ENCODE peak calls at places on chromosomes 12 and 14, in ten cellular contexts. F is tibial artery, H is colonic mucosa, G is uterus, D is foreskin fibroblast, J is cardiac muscle cell, V is pancreas, X is IMR-90, P is stomach, N is body of pancreas. O is an unnamed sample.

GRCh38 chr12:67019070-67019469 is 250.1 kb upstream of the CAND1 start:
- DNase-seq in F (no peak), H (no peak), G (no peak), D (no peak), J (no peak), V (peak; percentile 40), X (no peak), P (no peak), N (peak; percentile 75), O (no peak)

GRCh38 chr14:44316647-44317432 is 190.2 kb downstream of the FSCB start:
- DNase-seq in F (no peak), H (peak; percentile 50), G (no peak), D (peak; percentile 75), J (peak; percentile 96), V (no peak), X (peak; percentile 93), P (no peak), N (no peak), O (peak; percentile 97)

GRCh38 chr12:115377781-115378180 is 693.8 kb upstream of the TBX3 start:
- DNase-seq in F (no peak), H (no peak), G (no peak), D (no peak), J (no peak), V (no peak), X (no peak), P (no peak), N (no peak), O (peak; percentile 41)

GRCh38 chr12:93098077-93098476 is 169.0 kb upstream of the EEA1 start:
- DNase-seq in F (no peak), H (peak; percentile 85), G (peak; percentile 51), D (peak; percentile 47), J (peak; percentile 55), V (peak; percentile 45), X (peak; percentile 35), P (peak; percentile 72), N (peak; percentile 46), O (peak; percentile 69)

GRCh38 chr12:76020731-76021672 is 10.6 kb downstream of the PHLDA1 start:
- DNase-seq in F (no peak), H (no peak), G (no peak), D (peak; percentile 97), J (peak; percentile 96), V (no peak), X (peak; percentile 99), P (no peak), N (no peak), O (peak; percentile 92)

GRCh38 chr12:96824074-96824837 is 82.8 kb upstream of the NEDD1 start:
- DNase-seq in F (no peak), H (no peak), G (no peak), D (no peak), J (no peak), V (no peak), X (no peak), P (no peak), N (no peak), O (no peak)

GRCh38 chr12:132899033-132899432 is 11.6 kb upstream of the CHFR start:
- DNase-seq in F (no peak), H (no peak), G (no peak), D (peak; percentile 14), J (no peak), V (no peak), X (peak; percentile 7), P (no peak), N (no peak), O (peak; percentile 29)

GRCh38 chr14:77219591-77219990 is 38.0 kb downstream of the TMEM63C start:
- DNase-seq in F (no peak), H (no peak), G (no peak), D (no peak), J (no peak), V (peak; percentile 88), X (no peak), P (peak; percentile 54), N (peak; percentile 93), O (no peak)

GRCh38 chr14:103230021-103230420 is 104.0 kb upstream of the EIF5 start:
- DNase-seq in F (no peak), H (no peak), G (no peak), D (no peak), J (no peak), V (no peak), X (no peak), P (no peak), N (no peak), O (no peak)

GRCh38 chr12:74317078-74317581 is 220.5 kb upstream of the ATXN7L3B start:
- DNase-seq in F (no peak), H (no peak), G (peak; percentile 18), D (peak; percentile 20), J (peak; percentile 72), V (peak; percentile 19), X (no peak), P (no peak), N (peak; percentile 68), O (peak; percentile 58)

GRCh38 chr12:106021516-106021915 is 117.2 kb downstream of the NUAK1 start:
- DNase-seq in F (no peak), H (no peak), G (no peak), D (no peak), J (peak; percentile 53), V (no peak), X (no peak), P (no peak), N (no peak), O (no peak)

GRCh38 chr12:84599539-84599938 is 313.1 kb downstream of the SLC6A15 start:
- DNase-seq in F (no peak), H (no peak), G (no peak), D (peak; percentile 88), J (no peak), V (no peak), X (no peak), P (no peak), N (no peak), O (peak; percentile 77)

GRCh38 chr14:34012978-34013713 is 62.3 kb upstream of the EGLN3 start:
- DNase-seq in F (no peak), H (no peak), G (no peak), D (no peak), J (no peak), V (no peak), X (no peak), P (no peak), N (no peak), O (peak; percentile 41)

DNA sequence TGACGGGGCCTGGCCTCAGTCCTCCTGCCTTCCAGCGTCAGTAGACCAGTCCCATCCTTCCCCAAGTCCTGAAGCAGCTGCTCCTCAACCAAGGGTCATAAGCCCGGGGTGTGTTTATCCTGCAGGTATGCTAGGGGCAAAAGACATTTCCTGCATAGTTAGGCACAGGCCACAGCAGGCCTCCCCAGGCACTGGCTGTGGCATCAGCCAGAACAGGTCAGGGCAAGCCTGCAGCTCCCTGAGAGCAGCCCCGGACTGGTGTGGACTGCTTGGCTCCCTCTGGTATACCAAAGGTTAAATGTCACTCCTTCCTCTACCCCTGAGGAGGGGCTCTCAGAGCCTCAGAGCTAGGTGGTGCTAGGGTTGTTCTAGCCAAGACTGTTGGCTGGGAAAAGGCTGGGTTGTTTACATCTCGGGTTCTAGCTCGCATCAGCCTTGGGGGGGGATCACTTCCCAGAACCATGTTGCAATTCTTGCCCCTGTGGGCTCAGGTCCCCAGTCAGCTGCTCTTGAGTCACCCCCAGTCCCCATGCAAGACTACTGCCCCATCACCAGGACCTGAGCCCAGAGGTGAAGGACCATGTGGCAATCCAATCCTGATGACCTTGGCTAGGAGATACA is 2.9 kb downstream of the MMP14 start:
- DNase-seq in F (peak; percentile 90), H (no peak), G (peak; percentile 58), D (peak; percentile 80), J (peak; percentile 56), V (no peak), X (peak; percentile 54), P (no peak), N (no peak), O (peak; percentile 91)
- H3K4me3 ChIP-seq in F (peak overlapping the region; percentile 85), H (peak overlapping the region; percentile 76), G (peak overlapping the region; percentile 74), D (peak overlapping the region; percentile 89), J (no peak overlapping the region), V (peak overlapping the region; percentile 90), X (peak overlapping the region; percentile 64), P (peak overlapping the region; percentile 95), N (no peak overlapping the region), O (peak overlapping the region; percentile 93)

GRCh38 chr12:63766498-63766897 is 13.2 kb upstream of the RXYLT1 start:
- DNase-seq in F (no peak), H (no peak), G (no peak), D (peak; percentile 27), J (no peak), V (no peak), X (no peak), P (no peak), N (no peak), O (no peak)
- TF ChIP-seq CTCF in F (no peak), H (no peak), G (no peak), D (no peak), J (peak; percentile 20), V (no peak), X (peak; percentile 29), P (no peak), N (peak; percentile 9), O (no peak)

GRCh38 chr12:62843714-62844113 is 91.2 kb downstream of the PPM1H start:
- DNase-seq in F (no peak), H (no peak), G (no peak), D (no peak), J (no peak), V (no peak), X (no peak), P (no peak), N (no peak), O (no peak)
- H3K4me3 ChIP-seq in F (no peak overlapping the region), H (no peak overlapping the region), G (no peak overlapping the region), D (no peak overlapping the region), J (no peak overlapping the region), V (no peak overlapping the region), X (no peak overlapping the region), P (no peak overlapping the region), N (no peak overlapping the region), O (no peak overlapping the region)

GRCh38 chr14:52395728-52396127 is 81.6 kb downstream of the PTGER2 start:
- DNase-seq in F (no peak), H (no peak), G (no peak), D (no peak), J (no peak), V (no peak), X (no peak), P (no peak), N (no peak), O (no peak)

GRCh38 chr14:52399104-52399503 is 85.0 kb downstream of the PTGER2 start:
- DNase-seq in F (no peak), H (no peak), G (peak; percentile 48), D (no peak), J (no peak), V (no peak), X (no peak), P (no peak), N (no peak), O (no peak)

GRCh38 chr14:52399886-52400599 is 85.9 kb downstream of the PTGER2 start:
- DNase-seq in F (no peak), H (peak; percentile 39), G (peak; percentile 27), D (peak; percentile 67), J (peak; percentile 16), V (no peak), X (peak; percentile 74), P (no peak), N (no peak), O (peak; percentile 7)

GRCh38 chr14:52400846-52401245 is 86.7 kb downstream of the PTGER2 start:
- DNase-seq in F (no peak), H (no peak), G (no peak), D (no peak), J (no peak), V (no peak), X (no peak), P (no peak), N (no peak), O (no peak)

DNA sequence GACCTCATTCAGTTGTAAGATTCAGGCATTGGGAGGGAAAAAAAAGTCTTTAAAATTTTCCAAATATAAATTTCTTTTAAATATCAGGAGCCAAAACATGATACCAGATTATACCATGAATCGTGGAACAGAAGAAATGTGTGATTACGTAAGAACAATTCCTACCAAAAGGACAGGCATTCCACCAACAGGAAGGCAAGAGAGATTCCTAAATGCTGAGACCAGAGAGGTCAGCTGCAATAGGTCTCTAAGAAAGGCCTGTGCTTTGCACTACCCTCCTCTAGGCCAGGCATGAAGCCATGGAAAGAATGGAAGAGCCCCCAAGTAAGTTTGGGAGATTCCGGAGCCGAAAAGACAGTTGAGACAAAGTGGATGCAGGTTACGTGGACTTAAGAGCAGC is 83.7 kb downstream of the PTGER2 start:
- DNase-seq in F (no peak), H (no peak), G (no peak), D (peak; percentile 87), J (peak; percentile 48), V (no peak), X (peak; percentile 49), P (no peak), N (no peak), O (no peak)
- TF ChIP-seq CTCF in F (no peak), H (no peak), G (no peak), D (no peak), J (no peak), V (no peak), X (no peak), P (no peak), N (no peak), O (no peak)

O was measured in epithelial cell of esophagus.